ENCODE peak calls at places on chromosomes 4 and X, in five cellular contexts. D is T-helper 1 cell; U is activated CD8-positive, alpha-beta memory T cell treated with anti-CD3 and anti-CD28 coated beads, Interleukin-2, amount 50 U/mL, for 48 hours; J is AG10803; M is SW480. Y is an unnamed sample.

GRCh38 chr4:88137112-88137511 is 21.3 kb downstream of the ABCG2 start:
- DNase-seq in U (no peak), J (no peak), D (no peak), M (no peak), Y (no peak)

GRCh38 chrX:70664726-70665125 is 220.1 kb downstream of the DLG3 start:
- DNase-seq in J (peak; percentile 21), M (peak; percentile 31), U (no peak), D (no peak), Y (peak; percentile 21)

GRCh38 chr4:107701565-107701964 is 18.5 kb downstream of the PAPSS1 start:
- DNase-seq in M (no peak), D (no peak), J (no peak), U (no peak), Y (peak; percentile 22)

GRCh38 chr4:8906668-8906970 is 35.0 kb upstream of the HMX1 start:
- DNase-seq in U (no peak), M (no peak), J (no peak), D (no peak), Y (no peak)

GRCh38 chrX:16585486-16586370 is 64.2 kb upstream of the S100G start:
- DNase-seq in D (no peak), U (no peak), M (no peak), J (no peak), Y (no peak)

GRCh38 chrX:135625995-135626394 is 87.4 kb upstream of the CT45A1 start:
- DNase-seq in J (peak; percentile 0), M (peak; percentile 25), D (no peak), U (no peak), Y (peak; percentile 32)

GRCh38 chr4:41693629-41694028 is 54.9 kb downstream of the PHOX2B start:
- DNase-seq in U (no peak), J (peak; percentile 18), M (peak; percentile 38), D (no peak), Y (peak; percentile 25)

GRCh38 chrX:108671526-108671925 is 64.8 kb downstream of the IRS4 start:
- DNase-seq in U (no peak), D (no peak), M (no peak), J (no peak), Y (no peak)

GRCh38 chr4:119028296-119028695 is 107.3 kb upstream of the MYOZ2 start:
- DNase-seq in M (no peak), J (peak; percentile 57), U (no peak), D (no peak), Y (no peak)

GRCh38 chr4:181213562-181213961 is 1029.6 kb upstream of the TENM3 start:
- DNase-seq in J (peak; percentile 47), U (no peak), D (no peak), M (no peak), Y (no peak)

GRCh38 chr4:152590179-152591031 is 54.5 kb upstream of the FBXW7 start:
- DNase-seq in M (peak; percentile 7), U (no peak), D (no peak), J (peak; percentile 96), Y (peak; percentile 40)

GRCh38 chr4:185473247-185473646 is 1.7 kb upstream of the CCDC110 start:
- DNase-seq in J (no peak), U (no peak), M (no peak), D (no peak), Y (no peak)

GRCh38 chrX:50978920-50979660 is 68.6 kb downstream of the BMP15 start:
- DNase-seq in J (peak; percentile 0), M (no peak), D (no peak), U (no peak), Y (no peak)

GRCh38 chr4:44632733-44633132 is 18.7 kb downstream of the YIPF7 start:
- DNase-seq in J (no peak), D (no peak), M (no peak), U (no peak), Y (no peak)

GRCh38 chr4:61294001-61294400 is 93.9 kb downstream of the ADGRL3 start:
- DNase-seq in M (no peak), J (no peak), U (no peak), D (no peak), Y (no peak)

GRCh38 chr4:152805071-152805650 is 25.4 kb downstream of the ARFIP1 start:
- DNase-seq in D (no peak), U (no peak), J (no peak), M (no peak), Y (no peak)

GRCh38 chr4:19941434-19941833 is 310.3 kb upstream of the SLIT2 start:
- DNase-seq in U (no peak), D (no peak), M (no peak), J (no peak), Y (no peak)

GRCh38 chr4:114318309-114318708 is 280.3 kb upstream of the UGT8 start:
- DNase-seq in D (no peak), U (no peak), M (no peak), J (peak; percentile 19), Y (no peak)

GRCh38 chr4:8160572-8160971 is 2.0 kb upstream of the ABLIM2 start:
- DNase-seq in U (no peak), D (no peak), M (no peak), J (no peak), Y (no peak)

GRCh38 chr4:52058275-52058674 is 7.2 kb downstream of the SPATA18 start:
- DNase-seq in J (no peak), M (no peak), U (no peak), D (no peak), Y (no peak)

GRCh38 chr4:162101337-162101736 is 62.5 kb downstream of the FSTL5 start:
- DNase-seq in D (no peak), J (no peak), M (no peak), U (no peak), Y (no peak)

GRCh38 chr4:28518781-28519180 is 1658.1 kb downstream of the STIM2 start:
- DNase-seq in J (peak; percentile 24), U (no peak), D (no peak), M (no peak), Y (no peak)

GRCh38 chr4:53185853-53186590 is 179.8 kb downstream of the SCFD2 start:
- DNase-seq in D (no peak), U (no peak), M (no peak), J (peak; percentile 81), Y (no peak)

GRCh38 chrX:150358651-150359050 is 4.5 kb upstream of the MAMLD1 start:
- DNase-seq in J (no peak), U (no peak), D (no peak), M (no peak), Y (no peak)

GRCh38 chrX:154411981-154412340 is 622 bp downstream of the TAFAZZIN start:
- DNase-seq in M (peak; percentile 54), D (peak; percentile 18), J (peak; percentile 28), U (peak; percentile 79), Y (peak; percentile 74)

GRCh38 chr4:41751325-41752061 is 3.0 kb upstream of the PHOX2B start:
- DNase-seq in M (no peak), J (no peak), U (peak; percentile 63), D (no peak), Y (no peak)

GRCh38 chr4:18404642-18405041 is 383.1 kb upstream of the LCORL start:
- DNase-seq in J (no peak), U (no peak), M (no peak), D (no peak), Y (no peak)

GRCh38 chr4:110472583-110473329 is 3.2 kb upstream of the ENPEP start:
- DNase-seq in M (no peak), J (no peak), D (no peak), U (no peak), Y (no peak)

GRCh38 chrX:36978886-36979285 is 29.3 kb upstream of the FAM47C start:
- DNase-seq in J (peak; percentile 0), D (no peak), M (no peak), U (no peak), Y (no peak)

GRCh38 chrX:65750674-65751469 is 83.4 kb downstream of the MSN start:
- DNase-seq in J (peak; percentile 12), M (no peak), U (no peak), D (no peak), Y (no peak)

GRCh38 chr4:184534511-184535391 is 60.4 kb upstream of the IRF2 start:
- DNase-seq in D (no peak), U (no peak), M (no peak), J (peak; percentile 91), Y (no peak)

GRCh38 chrX:25810202-25810601 is 327.9 kb upstream of the MAGEB18 start:
- DNase-seq in U (no peak), D (no peak), J (no peak), M (peak; percentile 1), Y (no peak)

GRCh38 chrX:29890004-29890403 is 325.4 kb upstream of the MAGEB2 start:
- DNase-seq in M (no peak), D (no peak), J (peak; percentile 2), U (no peak), Y (no peak)

GRCh38 chrX:45614853-45615252 is 414.2 kb upstream of the DIPK2B start:
- DNase-seq in D (no peak), U (no peak), J (no peak), M (no peak), Y (no peak)

GRCh38 chr4:130486186-130486585 is 1390.2 kb downstream of the C4orf33 start:
- DNase-seq in M (no peak), U (no peak), D (no peak), J (no peak), Y (no peak)